ENCODE peak calls at places on chromosomes 5 and 9, in six cellular contexts. Z, H, J, R, K and S are unnamed samples.

GRCh38 chr9:74497750-74498615 is 848 bp downstream of the RORB start:
- DNase-seq in R (no peak), H (peak; percentile 79), Z (no peak), K (peak; percentile 62), J (no peak), S (peak; percentile 69)

GRCh38 chr9:89421595-89421994 is 76.3 kb downstream of the SEMA4D start:
- DNase-seq in J (no peak), R (no peak), Z (no peak), H (no peak), K (no peak), S (no peak)

GRCh38 chr9:97299809-97300414 is 7.5 kb upstream of the CCDC180 start:
- DNase-seq in K (no peak), H (no peak), Z (no peak), J (no peak), R (peak; percentile 35), S (no peak)

GRCh38 chr9:118108971-118109370 is 404.8 kb downstream of the TLR4 start:
- DNase-seq in H (no peak), K (no peak), R (no peak), J (no peak), Z (no peak), S (no peak)

GRCh38 chr9:130895481-130896232 is 955 bp downstream of the QRFP start:
- DNase-seq in Z (no peak), J (no peak), K (peak; percentile 33), R (no peak), H (peak; percentile 57), S (no peak)

GRCh38 chr9:124088476-124088837 is 76.9 kb downstream of the LHX2 start:
- DNase-seq in H (no peak), R (no peak), J (no peak), K (no peak), Z (no peak), S (no peak)

GRCh38 chr9:20684865-20685696 is 1.0 kb downstream of the FOCAD start:
- DNase-seq in Z (no peak), H (no peak), J (no peak), K (no peak), R (no peak), S (no peak)

GRCh38 chr5:167228134-167228533 is 1063.3 kb upstream of the WWC1 start:
- DNase-seq in K (no peak), Z (no peak), J (no peak), H (no peak), R (no peak), S (no peak)

GRCh38 chr5:96733771-96734498 is 71.8 kb downstream of the CAST start:
- DNase-seq in Z (peak; percentile 54), H (no peak), J (peak; percentile 37), R (no peak), K (no peak), S (peak; percentile 94)

GRCh38 chr9:36780186-36780585 is 207.5 kb downstream of the MELK start:
- DNase-seq in J (no peak), R (no peak), H (no peak), K (no peak), Z (no peak), S (no peak)

GRCh38 chr5:54309751-54310432 is 481 bp downstream of the ARL15 start:
- DNase-seq in Z (no peak), H (no peak), R (no peak), J (no peak), K (no peak), S (peak; percentile 52)

DNA sequence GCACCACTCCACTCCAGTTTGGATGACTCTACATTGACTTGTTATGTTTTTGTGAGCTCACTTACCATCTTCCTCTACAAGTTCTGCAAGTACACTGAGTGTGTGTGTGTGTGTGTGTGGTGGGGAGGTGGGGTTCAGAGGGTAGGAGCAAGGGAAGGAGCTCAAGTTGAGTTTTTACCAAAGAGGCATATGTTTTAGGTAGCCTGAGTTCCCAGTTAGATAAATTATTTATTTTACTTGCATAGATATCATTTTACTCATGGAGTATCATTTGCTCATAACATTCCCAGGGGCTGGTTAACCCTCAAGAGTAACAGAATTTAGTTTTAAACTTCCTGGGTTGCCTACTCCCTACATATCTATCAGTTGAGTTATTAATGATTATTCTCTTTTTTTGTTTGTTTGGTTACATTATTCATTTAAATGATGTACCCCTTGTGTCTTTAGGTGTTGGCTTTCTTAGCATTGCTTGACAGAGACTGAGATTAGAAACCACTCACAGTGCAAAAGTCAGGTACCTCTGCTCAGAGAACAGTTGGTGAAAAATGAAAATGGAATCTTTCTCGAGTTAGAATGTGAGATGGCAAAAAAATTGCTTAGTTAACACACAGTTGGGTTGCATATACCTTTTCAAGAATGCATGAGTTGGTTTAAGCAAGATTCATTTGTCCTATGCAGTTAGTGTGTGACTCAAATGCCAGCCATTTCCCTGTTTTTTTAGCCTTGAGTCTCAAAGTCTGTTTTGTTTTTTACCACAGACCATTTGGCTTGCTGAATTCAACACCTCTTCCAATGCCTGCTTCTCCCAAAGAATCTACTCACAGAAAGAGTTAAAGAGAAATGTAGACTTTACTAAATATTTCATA is 29.2 kb downstream of the TNFSF8 start:
- DNase-seq in K (no peak), R (no peak), J (no peak), H (no peak), Z (no peak), S (no peak)
- TF ChIP-seq JUND in K (peak; percentile 5), R (no peak), J (no peak), H (no peak), Z (no peak), S (no peak)

GRCh38 chr9:21994526-21994995 is at the start of gene CDKN2B-AS1:
- DNase-seq in R (no peak), J (no peak), Z (peak; percentile 65), H (peak; percentile 74), K (peak; percentile 85), S (no peak)

GRCh38 chr9:21994996-21995651 is 533 bp downstream of the CDKN2B-AS1 start:
- DNase-seq in J (no peak), R (peak; percentile 55), Z (peak; percentile 56), K (peak; percentile 79), H (peak; percentile 86), S (peak; percentile 87)

GRCh38 chr9:21993007-21993406 is 1.2 kb downstream of the CDKN2A start:
- DNase-seq in Z (no peak), J (no peak), R (no peak), H (no peak), K (no peak), S (no peak)

GRCh38 chr9:21995652-21996275 is 1.2 kb downstream of the CDKN2B-AS1 start:
- DNase-seq in K (peak; percentile 68), R (no peak), H (peak; percentile 80), Z (no peak), J (no peak), S (no peak)

DNA sequence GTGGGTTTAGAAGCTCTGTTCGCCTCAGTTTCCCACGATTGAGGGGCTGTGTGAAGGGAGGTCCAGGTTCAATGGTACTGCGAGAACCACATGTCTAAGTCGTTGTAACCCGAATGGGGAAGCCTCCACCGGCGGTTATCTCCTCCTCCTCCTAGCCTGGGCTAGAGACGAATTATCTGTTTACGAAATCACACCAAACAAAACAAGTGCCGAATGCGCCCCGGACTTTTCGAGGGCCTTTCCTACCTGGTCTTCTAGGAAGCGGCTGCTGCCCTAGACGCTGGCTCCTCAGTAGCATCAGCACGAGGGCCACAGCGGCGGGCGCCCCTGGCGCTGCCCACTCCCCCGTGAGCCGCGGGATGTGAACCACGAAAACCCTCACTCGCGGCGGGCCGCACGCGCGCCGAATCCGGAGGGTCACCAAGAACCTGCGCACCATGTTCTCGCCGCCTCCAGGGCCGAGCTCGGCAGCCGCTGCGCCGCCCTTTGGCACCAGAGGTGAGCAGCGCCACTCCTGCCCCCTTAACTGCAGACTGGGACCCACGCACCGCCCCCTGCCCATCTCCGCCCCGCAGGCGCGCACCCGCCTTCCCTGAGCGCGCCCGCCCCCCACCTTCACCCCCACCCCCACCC is at the start of gene CDKN2A:
- DNase-seq in Z (no peak), K (peak; percentile 79), R (no peak), H (peak; percentile 72), J (no peak), S (peak; percentile 70)
- TF ChIP-seq JUND in Z (no peak), K (no peak), R (no peak), H (no peak), J (no peak), S (no peak)

DNA sequence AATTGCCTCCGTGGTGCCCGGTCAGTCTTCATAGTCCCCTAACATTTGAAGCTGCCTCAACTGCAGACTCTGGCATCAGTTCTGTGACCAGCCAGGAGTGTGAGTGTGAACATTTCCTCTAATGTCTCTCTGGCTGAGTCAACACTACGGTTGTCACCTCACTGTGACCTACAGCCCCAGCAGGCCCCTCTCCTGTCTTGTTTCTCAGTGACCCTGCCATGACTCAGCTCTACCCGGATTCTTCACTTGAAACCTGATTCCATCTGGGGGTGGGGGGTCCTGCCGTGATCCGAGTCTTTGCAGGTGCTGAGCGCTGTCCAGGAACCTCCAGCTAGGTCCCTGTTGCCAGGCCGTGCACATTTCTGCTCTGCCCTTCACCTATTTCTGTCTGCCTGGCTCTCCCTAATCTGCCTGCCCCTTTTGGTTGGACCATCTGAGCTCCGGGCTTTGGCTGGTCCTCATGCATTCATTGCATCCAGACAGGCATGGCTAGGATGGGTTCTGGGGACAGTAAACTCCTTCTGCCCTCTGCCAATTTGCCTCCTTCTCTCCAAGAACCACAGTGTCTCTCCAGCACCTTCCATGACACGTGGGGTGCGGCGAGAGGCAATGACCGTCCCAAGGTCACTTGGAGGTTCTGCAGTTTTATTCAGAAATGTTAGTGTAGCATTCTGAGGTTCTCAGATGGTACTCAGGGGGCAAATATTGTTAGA is 24.2 kb downstream of the STC2 start:
- DNase-seq in R (no peak), H (no peak), Z (no peak), K (no peak), J (peak; percentile 83), S (no peak)
- TF ChIP-seq JUND in R (no peak), H (peak; percentile 63), Z (peak; percentile 69), K (no peak), J (peak; percentile 77), S (no peak)

GRCh38 chr9:129352157-129352870 is 174.3 kb upstream of the IER5L start:
- DNase-seq in Z (no peak), R (no peak), K (peak; percentile 95), J (no peak), H (peak; percentile 93), S (no peak)

GRCh38 chr9:129350143-129350935 is 172.3 kb upstream of the IER5L start:
- DNase-seq in K (no peak), J (no peak), Z (no peak), H (no peak), R (no peak), S (no peak)

GRCh38 chr9:129351642-129352151 is 173.6 kb upstream of the IER5L start:
- DNase-seq in Z (no peak), J (no peak), H (no peak), K (peak; percentile 81), R (no peak), S (no peak)

GRCh38 chr9:129349571-129349947 is 171.5 kb upstream of the IER5L start:
- DNase-seq in R (no peak), H (no peak), K (peak; percentile 4), J (no peak), Z (no peak), S (no peak)

DNA sequence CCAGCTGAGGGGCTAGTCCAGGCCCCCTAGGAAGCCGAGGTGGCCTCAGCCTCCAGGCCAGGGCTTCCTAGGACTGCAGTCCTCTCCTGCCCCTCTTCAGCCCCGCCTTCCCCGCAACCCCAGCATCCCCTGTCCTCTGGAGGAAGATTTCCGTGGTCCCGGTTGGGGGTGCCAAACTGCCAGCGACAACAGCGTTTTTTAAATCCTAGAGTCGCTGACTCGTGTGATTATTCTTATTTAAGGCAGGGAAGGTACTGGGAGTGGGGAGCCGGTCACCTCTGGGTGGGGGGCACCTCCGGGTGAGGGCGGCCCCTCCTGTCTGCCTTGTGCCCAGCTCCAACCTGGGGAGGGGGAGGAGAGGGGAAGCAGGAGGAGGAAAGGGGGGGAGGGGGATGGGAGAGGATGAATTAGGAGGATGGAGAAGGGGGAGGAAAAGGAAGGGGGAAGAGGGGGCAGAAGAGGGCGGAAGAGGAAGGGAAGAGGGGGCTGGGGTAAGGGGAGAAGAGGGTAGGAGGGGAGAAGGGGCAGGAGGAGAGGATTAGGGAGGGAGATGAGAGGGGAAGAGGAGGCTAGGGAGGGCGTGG is 173.1 kb upstream of the IER5L start:
- DNase-seq in K (peak; percentile 46), H (peak; percentile 86), R (no peak), Z (no peak), J (no peak), S (no peak)
- TF ChIP-seq JUND in K (no peak), H (no peak), R (no peak), Z (no peak), J (no peak), S (no peak)